ENCODE peak calls at places on chromosomes 4 and X, in six cellular contexts. I is fibroblast of mammary gland, P is neural crest cell, U is stomach, N is H9, R is progenitor cell of endocrine pancreas. M is an unnamed sample.

GRCh38 chr4:123588631-123589223 is 192.1 kb downstream of the SPRY1 start:
- DNase-seq in I (no peak), P (no peak), U (no peak), N (no peak), R (no peak), M (peak; percentile 47)

GRCh38 chr4:123876640-123877039 is 480.0 kb downstream of the SPRY1 start:
- DNase-seq in I (peak; percentile 47), P (no peak), U (no peak), N (no peak), R (no peak), M (no peak)

GRCh38 chr4:77110707-77111106 is 34.9 kb upstream of the CCNI start:
- DNase-seq in I (no peak), P (no peak), U (no peak), N (no peak), R (no peak), M (no peak)

GRCh38 chrX:152735860-152736511 is 2.4 kb downstream of the MAGEA12 start:
- DNase-seq in I (no peak), P (no peak), U (no peak), N (no peak), R (no peak), M (no peak)

GRCh38 chr4:174418640-174419039 is 103.6 kb downstream of the HPGD start:
- DNase-seq in I (no peak), P (no peak), U (no peak), N (no peak), R (no peak), M (no peak)

GRCh38 chr4:25847329-25847728 is 15.5 kb downstream of the SEL1L3 start:
- DNase-seq in I (no peak), P (no peak), U (no peak), N (no peak), R (no peak), M (no peak)

GRCh38 chr4:55183926-55184599 is 58.7 kb upstream of the KDR start:
- DNase-seq in I (peak; percentile 98), P (no peak), U (peak; percentile 27), N (peak; percentile 71), R (no peak), M (peak; percentile 71)

GRCh38 chrX:118780915-118781314 is 42.7 kb upstream of the ZCCHC12 start:
- DNase-seq in I (peak; percentile 59), P (no peak), U (no peak), N (no peak), R (no peak), M (no peak)

GRCh38 chrX:152817082-152817744 is 13.3 kb downstream of the CETN2 start:
- DNase-seq in I (peak; percentile 53), P (peak; percentile 15), U (no peak), N (no peak), R (no peak), M (peak; percentile 26)

GRCh38 chr4:2643555-2643954 is 107.1 kb downstream of the FAM193A start:
- DNase-seq in I (no peak), P (no peak), U (peak; percentile 8), N (no peak), R (no peak), M (no peak)

GRCh38 chrX:129522184-129523059 is 868 bp downstream of the SMARCA1 start:
- DNase-seq in I (peak; percentile 61), P (peak; percentile 46), U (peak; percentile 63), N (peak; percentile 67), R (peak; percentile 67), M (peak; percentile 74)

GRCh38 chrX:40331353-40331752 is 233.6 kb upstream of the BCOR start:
- DNase-seq in I (no peak), P (no peak), U (no peak), N (no peak), R (no peak), M (no peak)

GRCh38 chrX:54891573-54891972 is 29.1 kb upstream of the TRO start:
- DNase-seq in I (peak; percentile 38), P (no peak), U (no peak), N (no peak), R (no peak), M (peak; percentile 21)

GRCh38 chrX:8879750-8880149 is 78.6 kb upstream of the FAM9A start:
- DNase-seq in I (peak; percentile 26), P (peak; percentile 5), U (peak; percentile 32), N (peak; percentile 48), R (no peak), M (peak; percentile 63)

GRCh38 chrX:53594354-53594753 is 92.2 kb downstream of the HUWE1 start:
- DNase-seq in I (peak; percentile 10), P (no peak), U (no peak), N (no peak), R (no peak), M (no peak)

GRCh38 chr4:153488006-153488718 is 22.0 kb downstream of the TMEM131L start:
- DNase-seq in I (no peak), P (no peak), U (no peak), N (no peak), R (no peak), M (no peak)

GRCh38 chr4:108080752-108081151 is 88.0 kb downstream of the LEF1 start:
- DNase-seq in I (no peak), P (no peak), U (no peak), N (no peak), R (no peak), M (no peak)

GRCh38 chrX:31213941-31214340 is 142.1 kb upstream of the FTHL17 start:
- DNase-seq in I (peak; percentile 26), P (no peak), U (no peak), N (no peak), R (no peak), M (peak; percentile 36)
- TF ChIP-seq CTCF in I (peak; percentile 64), P (peak; percentile 59), U (peak; percentile 19), N (peak; percentile 59), R (peak; percentile 45), M (no peak)

GRCh38 chr4:86496094-86497060 is 97.7 kb upstream of the PTPN13 start:
- DNase-seq in I (peak; percentile 57), P (peak; percentile 28), U (peak; percentile 38), N (no peak), R (no peak), M (peak; percentile 29)
- TF ChIP-seq CTCF in I (peak; percentile 94), P (peak; percentile 99), U (peak; percentile 75), N (peak; percentile 98), R (peak; percentile 94), M (peak; percentile 78)

DNA sequence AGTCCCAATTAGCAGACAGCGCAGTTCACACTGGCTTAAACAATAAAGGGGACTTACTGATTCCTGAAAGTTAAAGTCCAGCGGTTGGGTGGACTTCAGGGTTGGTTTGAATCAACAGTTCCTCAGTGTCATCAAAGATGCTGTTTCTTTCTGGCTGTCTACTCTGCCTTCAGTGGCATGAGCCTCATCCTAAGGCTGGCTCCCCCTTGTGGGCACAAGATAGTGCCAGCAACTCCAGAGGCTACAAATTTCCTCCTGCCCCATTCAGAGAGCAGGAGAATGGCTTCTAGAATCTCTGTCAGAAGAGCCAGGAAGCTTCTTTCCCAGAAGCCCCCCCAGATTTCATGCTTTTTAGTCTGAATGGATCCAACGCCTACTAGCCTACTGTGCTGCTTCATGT is 82.4 kb upstream of the MTM1 start:
- DNase-seq in I (peak; percentile 56), P (peak; percentile 24), U (peak; percentile 62), N (peak; percentile 64), R (no peak), M (peak; percentile 64)
- TF ChIP-seq CTCF in I (peak; percentile 68), P (peak; percentile 62), U (peak; percentile 39), N (peak; percentile 70), R (peak; percentile 57), M (peak; percentile 50)

DNA sequence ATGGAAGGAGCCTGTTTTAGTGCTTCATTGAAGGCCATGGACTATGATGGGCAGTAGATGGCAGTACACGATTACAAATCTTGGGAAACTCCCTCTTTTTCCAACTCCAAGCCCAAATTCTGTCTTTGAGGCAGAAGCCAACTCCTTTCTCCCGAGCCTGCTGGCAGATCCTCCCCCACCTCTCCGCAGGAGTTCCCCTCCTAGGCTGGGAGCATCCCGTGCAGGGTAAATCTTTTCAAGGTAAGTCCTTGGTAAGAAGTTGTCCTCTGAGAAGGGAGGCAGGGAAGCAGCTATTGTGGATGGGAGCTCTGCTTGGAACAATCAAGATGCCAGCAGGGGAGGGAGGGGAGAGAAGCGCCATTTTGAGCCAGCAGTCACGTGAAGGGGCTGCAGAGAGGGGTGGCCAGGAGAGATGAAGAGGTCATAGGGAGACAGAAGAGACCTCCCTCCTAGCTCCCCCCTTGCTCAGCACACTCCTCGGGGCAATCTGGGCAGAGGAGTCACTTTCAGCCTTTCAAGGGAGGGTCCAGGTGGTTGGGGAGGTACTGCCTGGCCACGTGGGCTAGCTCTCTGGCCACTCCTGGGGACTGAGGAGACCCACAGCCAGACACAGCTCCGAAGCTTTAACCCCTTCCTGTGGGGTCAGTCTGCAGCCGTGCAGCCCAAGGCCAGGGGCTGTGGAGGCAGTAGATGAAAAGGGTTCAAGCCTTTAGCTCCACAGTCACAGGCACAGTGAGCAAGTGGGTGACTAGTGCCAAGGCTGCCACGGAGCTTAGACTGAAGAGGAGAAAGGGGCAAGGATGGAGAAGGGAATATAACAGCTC is 9.6 kb downstream of the CC2D2A start:
- DNase-seq in I (peak; percentile 91), P (peak; percentile 55), U (peak; percentile 31), N (peak; percentile 86), R (peak; percentile 38), M (peak; percentile 50)
- TF ChIP-seq CTCF in I (peak; percentile 91), P (peak; percentile 77), U (peak; percentile 46), N (peak; percentile 83), R (peak; percentile 71), M (peak; percentile 47)

GRCh38 chrX:13646154-13646549 is 6.8 kb upstream of the TCEANC start:
- DNase-seq in I (peak; percentile 69), P (peak; percentile 48), U (peak; percentile 71), N (peak; percentile 65), R (peak; percentile 23), M (peak; percentile 71)
- TF ChIP-seq CTCF in I (peak; percentile 80), P (peak; percentile 65), U (peak; percentile 29), N (peak; percentile 70), R (peak; percentile 67), M (peak; percentile 34)

DNA sequence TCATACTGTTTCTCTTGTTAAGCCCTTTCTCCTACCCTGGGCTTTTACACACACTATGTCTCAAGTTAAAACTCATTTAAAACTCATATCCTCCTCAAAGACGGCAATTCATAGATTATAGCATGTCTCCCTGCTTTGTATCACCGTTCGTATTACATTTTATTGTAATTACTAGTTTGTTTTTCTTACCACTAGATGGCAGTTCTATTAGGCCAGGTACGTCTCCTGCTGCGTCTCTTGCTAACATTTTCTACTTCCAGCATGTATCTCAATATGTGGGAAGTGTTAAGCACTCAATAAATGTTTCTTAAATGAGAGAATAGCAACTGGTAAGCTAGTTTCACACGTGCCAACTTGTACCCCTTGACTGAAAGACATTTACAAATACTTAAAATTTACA is 450.3 kb upstream of the PCDH7 start:
- DNase-seq in I (no peak), P (no peak), U (no peak), N (no peak), R (no peak), M (no peak)
- TF ChIP-seq CTCF in I (no peak), P (peak; percentile 59), U (peak; percentile 12), N (peak; percentile 70), R (peak; percentile 63), M (no peak)

M was measured in Calu3.